ENCODE peak calls at places on chromosomes 11 and 22, in ten cellular contexts. M, N, Z, J, H, Q, C, U, L and F are unnamed samples.

GRCh38 chr11:75342966-75343870 is 8.2 kb downstream of the ARRB1 start:
- DNase-seq in M (peak; percentile 65), N (no peak), U (no peak), Z (no peak), H (peak; percentile 93), J (no peak), L (no peak), Q (no peak), C (no peak), F (no peak)

GRCh38 chr22:27124336-27125023 is 467.1 kb downstream of the MIAT start:
- DNase-seq in H (no peak), C (no peak), M (no peak), Q (no peak), U (no peak), J (no peak), N (no peak), Z (no peak), L (no peak), F (no peak)

GRCh38 chr11:115581871-115582639 is 77.8 kb upstream of the CADM1 start:
- DNase-seq in H (peak; percentile 56), L (no peak), M (no peak), U (no peak), Q (no peak), J (no peak), Z (no peak), C (no peak), N (no peak), F (no peak)

GRCh38 chr11:131372243-131372930 is 2.0 kb downstream of the NTM start:
- DNase-seq in H (no peak), U (no peak), J (no peak), C (no peak), Q (no peak), M (no peak), L (no peak), N (no peak), Z (no peak), F (no peak)

GRCh38 chr11:34809191-34810106 is 106.7 kb downstream of the APIP start:
- DNase-seq in N (no peak), U (no peak), Q (no peak), Z (peak; percentile 33), M (peak; percentile 82), H (no peak), J (no peak), L (no peak), C (no peak), F (no peak)

GRCh38 chr22:31346733-31347250 is 646 bp upstream of the PATZ1 start:
- DNase-seq in N (no peak), Q (peak; percentile 76), Z (peak; percentile 41), U (no peak), L (no peak), C (no peak), M (peak; percentile 30), H (peak; percentile 68), J (peak; percentile 26), F (no peak)

GRCh38 chr11:60785806-60786361 is 751 bp downstream of the MS4A10 start:
- DNase-seq in N (no peak), J (no peak), Z (no peak), U (no peak), C (no peak), Q (no peak), L (no peak), M (no peak), H (no peak), F (no peak)

GRCh38 chr11:43925932-43926505 is 16.4 kb upstream of the C11orf96 start:
- DNase-seq in H (no peak), C (no peak), L (no peak), M (no peak), Q (no peak), U (no peak), J (no peak), N (no peak), Z (no peak), F (no peak)

GRCh38 chr11:2466869-2467694 is 22.3 kb downstream of the KCNQ1 start:
- DNase-seq in L (no peak), Z (no peak), N (no peak), C (no peak), U (no peak), H (no peak), Q (peak; percentile 73), J (no peak), M (peak; percentile 7), F (no peak)

GRCh38 chr11:116331381-116331780 is 441.4 kb downstream of the BUD13 start:
- DNase-seq in M (no peak), H (no peak), J (no peak), N (no peak), U (no peak), Q (no peak), L (no peak), C (no peak), Z (no peak), F (no peak)

GRCh38 chr11:109960831-109961230 is 132.4 kb upstream of the ZC3H12C start:
- DNase-seq in H (no peak), U (peak; percentile 50), L (no peak), N (peak; percentile 59), J (no peak), M (no peak), C (peak; percentile 89), Q (no peak), Z (no peak), F (no peak)

GRCh38 chr11:8684600-8685290 is 2.2 kb downstream of the RPL27A start:
- DNase-seq in Z (no peak), H (no peak), N (no peak), M (no peak), L (no peak), Q (no peak), C (no peak), U (no peak), J (no peak), F (no peak)

GRCh38 chr11:61793084-61793828 is 545 bp downstream of the FEN1 start:
- DNase-seq in J (no peak), M (no peak), Z (no peak), N (no peak), L (no peak), Q (no peak), C (no peak), H (no peak), U (no peak), F (no peak)

GRCh38 chr11:17930544-17931144 is 82.2 kb downstream of the SERGEF start:
- DNase-seq in J (no peak), U (no peak), L (no peak), Z (no peak), Q (no peak), C (no peak), M (no peak), H (no peak), N (no peak), F (no peak)

GRCh38 chr11:68813778-68814177 is 27.9 kb downstream of the CPT1A start:
- DNase-seq in U (no peak), L (no peak), H (no peak), N (no peak), Q (no peak), Z (no peak), C (no peak), J (no peak), M (no peak), F (no peak)

GRCh38 chr11:20022363-20023081 is 137.8 kb downstream of the DBX1 start:
- DNase-seq in C (no peak), Q (no peak), Z (no peak), M (no peak), J (no peak), H (peak; percentile 46), N (no peak), U (no peak), L (no peak), F (no peak)

GRCh38 chr11:61955416-61956135 is 5.4 kb downstream of the BEST1 start:
- DNase-seq in J (no peak), M (no peak), L (no peak), Q (no peak), C (no peak), U (no peak), Z (no peak), N (no peak), H (no peak), F (no peak)